ENCODE peak calls at places on chromosome X, in eight cellular contexts. V is uterus, F is heart right ventricle, T is fibroblast of lung, E is MM.1S, L is H9, H is HFFc6, C is epithelial cell of esophagus. R is an unnamed sample.

GRCh38 chrX:71098302-71098701 is 2.7 kb downstream of the FOXO4 start:
- DNase-seq in C (peak), H (no peak), F (peak), E (peak), V (peak), L (no peak), T (peak), R (peak)

GRCh38 chrX:153877571-153878261 is 8.3 kb downstream of the L1CAM start:
- DNase-seq in C (no peak), F (no peak), V (no peak), L (no peak), E (no peak), H (no peak), T (no peak), R (no peak)

GRCh38 chrX:95640226-95640625 is 1044.4 kb upstream of the DIAPH2 start:
- DNase-seq in L (no peak), F (no peak), H (no peak), C (no peak), E (peak), V (no peak), T (no peak), R (no peak)

GRCh38 chrX:142095816-142096215 is 109.3 kb downstream of the MAGEC2 start:
- DNase-seq in L (no peak), E (no peak), F (no peak), T (peak), H (no peak), V (no peak), C (no peak), R (no peak)

GRCh38 chrX:12984629-12985303 is 9.9 kb downstream of the TMSB4X start:
- DNase-seq in E (no peak), C (peak), H (no peak), V (peak), F (no peak), T (peak), L (no peak), R (no peak)

GRCh38 chrX:1836683-1837082 is 221.8 kb downstream of the ASMT start:
- DNase-seq in L (no peak), H (no peak), T (no peak), V (no peak), C (no peak), E (no peak), F (no peak), R (no peak)

GRCh38 chrX:155819966-155820491 is 61.1 kb upstream of the VAMP7 start:
- DNase-seq in T (peak), E (peak), H (peak), V (peak), C (peak), F (peak), L (peak), R (peak)

GRCh38 chrX:97399400-97399799 is 515.7 kb downstream of the RPA4 start:
- DNase-seq in F (no peak), C (peak), V (no peak), T (peak), H (peak), L (no peak), E (peak), R (no peak)

GRCh38 chrX:72126048-72126415 is 5.7 kb downstream of the RTL5 start:
- DNase-seq in E (no peak), C (no peak), L (no peak), T (no peak), V (peak), H (no peak), F (peak), R (no peak)

DNA sequence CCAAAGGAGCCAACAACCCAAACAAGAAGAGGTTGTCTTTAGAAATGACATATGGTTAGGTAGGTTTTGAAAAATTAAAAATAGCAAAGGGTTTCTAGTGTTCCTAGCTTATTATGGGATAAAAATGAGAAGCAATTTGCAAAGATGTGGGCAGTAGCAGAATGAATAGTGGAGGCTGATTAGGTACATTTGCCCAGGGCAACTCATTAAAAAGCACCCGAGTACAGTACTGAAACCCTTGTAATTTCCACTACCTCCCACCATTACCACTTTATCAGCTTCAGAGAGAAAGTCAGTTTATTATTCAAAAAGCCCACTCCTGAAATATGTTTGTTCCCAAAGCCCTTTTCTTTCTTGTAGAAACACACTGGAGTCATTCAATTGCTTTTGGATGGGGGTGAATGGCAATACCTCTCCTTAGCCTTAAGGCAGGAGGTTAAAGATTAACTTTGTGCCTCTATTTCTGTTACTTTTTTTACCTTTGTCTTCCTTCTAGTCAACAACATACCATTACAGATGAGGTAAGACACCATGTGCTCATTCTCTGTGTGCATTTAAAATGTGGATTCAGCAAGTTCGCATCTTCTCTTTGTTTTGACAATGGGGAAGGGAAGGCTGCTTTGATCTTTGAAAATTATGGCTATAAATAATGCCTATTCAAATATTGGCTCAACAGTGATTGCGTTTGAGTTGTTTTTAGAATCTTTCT is 353.8 kb upstream of the CASK start:
- DNase-seq in T (no peak), H (no peak), V (no peak), F (no peak), C (no peak), E (no peak), L (no peak), R (no peak)
- TF ChIP-seq CTCF in T (no peak), H (no peak), V (no peak), F (no peak), C (no peak), E (no peak), L (no peak), R (no peak)

GRCh38 chrX:66110112-66110511 is 53.9 kb upstream of the HEPH start:
- DNase-seq in E (peak), F (no peak), C (peak), V (no peak), T (peak), H (no peak), L (peak), R (peak)
- TF ChIP-seq CTCF in E (peak), F (peak), C (peak), V (peak), T (peak), H (peak), L (peak), R (peak)

GRCh38 chrX:49959602-49960001 is 37.2 kb downstream of the CLCN5 start:
- DNase-seq in H (no peak), E (no peak), C (no peak), L (no peak), F (no peak), V (no peak), T (no peak), R (no peak)

GRCh38 chrX:49958727-49959126 is 36.3 kb downstream of the CLCN5 start:
- DNase-seq in H (no peak), E (no peak), F (no peak), T (no peak), V (no peak), L (no peak), C (no peak), R (no peak)

GRCh38 chrX:49956313-49956712 is 33.9 kb downstream of the CLCN5 start:
- DNase-seq in T (no peak), L (no peak), E (no peak), F (no peak), V (no peak), C (no peak), H (no peak), R (no peak)

GRCh38 chrX:49960061-49960460 is 37.7 kb downstream of the CLCN5 start:
- DNase-seq in E (no peak), C (no peak), V (no peak), F (no peak), H (no peak), T (no peak), L (no peak), R (no peak)
- TF ChIP-seq CTCF in E (no peak), C (no peak), V (no peak), F (no peak), H (no peak), T (no peak), L (no peak), R (no peak)

GRCh38 chrX:21766101-21766500 is 8.2 kb upstream of the SMPX start:
- DNase-seq in V (no peak), H (no peak), E (no peak), C (peak), F (no peak), L (no peak), T (no peak), R (no peak)

DNA sequence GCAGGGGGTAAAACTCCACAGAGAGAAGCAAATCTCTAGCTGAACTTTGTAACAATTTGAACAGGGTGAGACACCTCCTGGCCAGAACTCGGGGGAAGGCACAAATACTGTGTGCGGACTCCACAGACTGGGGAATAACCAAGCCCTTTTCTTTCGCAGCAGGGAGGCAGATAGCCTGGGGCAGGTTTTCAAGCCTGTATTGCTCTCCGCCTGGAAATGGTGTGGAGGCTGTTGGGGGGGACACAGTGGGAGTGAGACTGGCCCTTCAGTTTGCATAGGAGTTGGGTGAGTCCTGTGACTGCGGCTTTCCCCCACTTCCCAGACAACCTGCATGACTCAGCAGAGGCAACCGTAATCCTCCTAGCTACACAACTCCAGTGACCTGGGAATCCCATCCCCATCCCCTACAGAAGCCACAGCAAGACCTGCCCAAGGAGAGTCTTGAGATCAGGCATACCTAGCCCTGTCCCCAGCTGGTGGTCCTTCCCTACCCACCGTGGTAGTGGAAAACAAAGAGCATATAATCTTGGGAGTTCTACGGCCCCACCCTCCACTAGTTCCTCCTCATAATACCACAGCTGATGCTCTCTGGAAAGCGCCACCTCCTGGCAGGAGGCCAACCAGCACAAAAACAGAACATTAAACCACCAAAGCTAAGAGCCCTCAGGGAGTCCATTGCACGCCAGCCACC is 12.9 kb upstream of the SMPX start:
- DNase-seq in V (no peak), L (peak), C (peak), H (no peak), T (no peak), F (no peak), E (no peak), R (no peak)
- TF ChIP-seq CTCF in V (no peak), L (peak), C (no peak), H (no peak), T (no peak), F (no peak), E (no peak), R (no peak)